ENCODE peak calls at places on chromosomes 11 and 22, in seven cellular contexts. One of them, this sample, is unnamed.
A peak's percentile ranks its signal among the peaks of the same experiment; 100 is the strongest.

GRCh38 chr11:103480421-103480820 is 371.2 kb downstream of the DYNC2H1 start:
- DNase-seq in body of pancreas: no peak
- DNase-seq in astrocyte of the spinal cord: no peak
- DNase-seq in brain microvascular endothelial cell: no peak
- DNase-seq in K562: no peak
- DNase-seq in CD8-positive, alpha-beta T cell: no peak
- DNase-seq in SK-N-SH: peak; percentile 56
- DNase-seq in this sample: no peak

GRCh38 chr11:116386118-116386699 is 386.6 kb downstream of the BUD13 start:
- DNase-seq in body of pancreas: no peak
- DNase-seq in astrocyte of the spinal cord: no peak
- DNase-seq in brain microvascular endothelial cell: no peak
- DNase-seq in K562: no peak
- DNase-seq in CD8-positive, alpha-beta T cell: no peak
- DNase-seq in SK-N-SH: no peak
- DNase-seq in this sample: no peak

GRCh38 chr11:31927982-31928381 is 116.9 kb upstream of the PAX6 start:
- DNase-seq in body of pancreas: no peak
- DNase-seq in astrocyte of the spinal cord: no peak
- DNase-seq in brain microvascular endothelial cell: no peak
- DNase-seq in K562: no peak
- DNase-seq in CD8-positive, alpha-beta T cell: no peak
- DNase-seq in SK-N-SH: no peak
- DNase-seq in this sample: no peak

GRCh38 chr22:30704978-30705377 is 10.3 kb downstream of the OSBP2 start:
- DNase-seq in body of pancreas: no peak
- DNase-seq in astrocyte of the spinal cord: no peak
- DNase-seq in brain microvascular endothelial cell: no peak
- DNase-seq in K562: no peak
- DNase-seq in CD8-positive, alpha-beta T cell: no peak
- DNase-seq in SK-N-SH: no peak
- DNase-seq in this sample: no peak

GRCh38 chr11:62548545-62549335 is 2.1 kb upstream of the AHNAK start:
- DNase-seq in body of pancreas: peak; percentile 76
- DNase-seq in astrocyte of the spinal cord: peak; percentile 34
- DNase-seq in brain microvascular endothelial cell: no peak
- DNase-seq in K562: no peak
- DNase-seq in CD8-positive, alpha-beta T cell: no peak
- DNase-seq in SK-N-SH: no peak
- DNase-seq in this sample: no peak

GRCh38 chr22:27257987-27258386 is 543.6 kb downstream of the MN1 start:
- DNase-seq in body of pancreas: no peak
- DNase-seq in astrocyte of the spinal cord: no peak
- DNase-seq in brain microvascular endothelial cell: no peak
- DNase-seq in K562: no peak
- DNase-seq in CD8-positive, alpha-beta T cell: no peak
- DNase-seq in SK-N-SH: no peak
- DNase-seq in this sample: no peak

GRCh38 chr11:27216268-27217149 is 146.5 kb downstream of the CCDC34 start:
- DNase-seq in body of pancreas: peak; percentile 79
- DNase-seq in astrocyte of the spinal cord: peak; percentile 54
- DNase-seq in brain microvascular endothelial cell: no peak
- DNase-seq in K562: no peak
- DNase-seq in CD8-positive, alpha-beta T cell: no peak
- DNase-seq in SK-N-SH: peak; percentile 59
- DNase-seq in this sample: no peak

GRCh38 chr11:59097113-59097708 is 9.8 kb upstream of the FAM111B start:
- DNase-seq in body of pancreas: peak; percentile 76
- DNase-seq in astrocyte of the spinal cord: peak; percentile 46
- DNase-seq in brain microvascular endothelial cell: peak; percentile 69
- DNase-seq in K562: peak; percentile 19
- DNase-seq in CD8-positive, alpha-beta T cell: peak; percentile 45
- DNase-seq in SK-N-SH: peak; percentile 34
- DNase-seq in this sample: no peak

GRCh38 chr22:37999640-38000272 is 15.4 kb upstream of the SOX10 start:
- DNase-seq in body of pancreas: no peak
- DNase-seq in astrocyte of the spinal cord: peak; percentile 73
- DNase-seq in brain microvascular endothelial cell: peak; percentile 54
- DNase-seq in K562: peak; percentile 23
- DNase-seq in CD8-positive, alpha-beta T cell: no peak
- DNase-seq in SK-N-SH: no peak
- DNase-seq in this sample: no peak

DNA sequence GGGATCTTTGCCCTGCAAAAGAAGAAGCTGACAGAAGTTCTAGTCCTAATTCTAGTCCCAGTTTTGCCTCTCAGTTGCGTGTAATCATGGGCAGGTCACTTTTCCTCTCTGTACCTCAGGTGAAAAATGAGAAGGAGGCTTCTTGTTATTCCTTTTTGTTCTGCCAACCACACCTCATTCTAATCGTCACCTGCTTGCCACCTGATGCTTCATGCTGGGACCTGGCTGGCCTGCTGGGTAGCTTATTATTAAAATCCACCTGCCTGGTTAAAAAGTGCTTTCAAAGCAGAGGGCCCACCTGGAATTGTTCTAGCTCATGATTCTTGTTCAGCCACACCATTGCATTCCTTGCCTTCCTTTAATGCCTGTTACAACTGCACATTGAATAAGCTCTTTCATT is 8.4 kb upstream of the ALG8 start:
- DNase-seq in body of pancreas: no peak
- DNase-seq in astrocyte of the spinal cord: no peak
- DNase-seq in brain microvascular endothelial cell: no peak
- DNase-seq in K562: no peak
- DNase-seq in CD8-positive, alpha-beta T cell: no peak
- DNase-seq in SK-N-SH: no peak
- DNase-seq in this sample: no peak
- H3K4me3 ChIP-seq in body of pancreas: no peak overlapping the region
- H3K4me3 ChIP-seq in astrocyte of the spinal cord: no peak overlapping the region
- H3K4me3 ChIP-seq in brain microvascular endothelial cell: no peak overlapping the region
- H3K4me3 ChIP-seq in K562: no peak overlapping the region
- H3K4me3 ChIP-seq in CD8-positive, alpha-beta T cell: no peak overlapping the region
- H3K4me3 ChIP-seq in SK-N-SH: no peak overlapping the region
- H3K4me3 ChIP-seq in this sample: no peak overlapping the region

DNA sequence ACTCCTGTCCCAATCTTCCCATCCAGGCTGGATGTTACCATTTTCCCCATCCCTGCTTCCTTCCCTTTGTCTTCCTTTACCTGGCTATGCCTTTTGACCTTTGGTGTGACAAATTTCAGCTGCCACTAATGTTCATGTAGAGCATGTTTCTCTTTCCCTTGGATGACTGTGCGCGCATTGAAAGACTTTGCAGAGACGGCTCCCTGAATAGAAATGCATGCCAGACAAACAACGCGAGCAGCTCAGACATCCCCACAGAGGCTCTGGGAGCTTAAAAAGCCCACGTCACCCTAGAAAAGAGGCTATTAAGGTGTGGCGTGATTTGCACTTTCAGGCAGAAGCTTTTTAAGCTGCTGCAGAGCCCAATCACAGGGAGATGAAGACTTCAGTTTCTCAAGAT is 202.0 kb downstream of the NTM start:
- DNase-seq in body of pancreas: no peak
- DNase-seq in astrocyte of the spinal cord: no peak
- DNase-seq in brain microvascular endothelial cell: no peak
- DNase-seq in K562: no peak
- DNase-seq in CD8-positive, alpha-beta T cell: no peak
- DNase-seq in SK-N-SH: no peak
- DNase-seq in this sample: no peak
- TF ChIP-seq CTCF in body of pancreas: no peak
- TF ChIP-seq CTCF in astrocyte of the spinal cord: no peak
- TF ChIP-seq CTCF in brain microvascular endothelial cell: no peak
- TF ChIP-seq CTCF in K562: no peak
- TF ChIP-seq CTCF in CD8-positive, alpha-beta T cell: no peak
- TF ChIP-seq CTCF in SK-N-SH: no peak
- TF ChIP-seq CTCF in this sample: no peak

GRCh38 chr11:95715777-95716241 is 73.8 kb downstream of the FAM76B start:
- DNase-seq in body of pancreas: no peak
- DNase-seq in astrocyte of the spinal cord: peak; percentile 66
- DNase-seq in brain microvascular endothelial cell: peak; percentile 25
- DNase-seq in K562: no peak
- DNase-seq in CD8-positive, alpha-beta T cell: no peak
- DNase-seq in SK-N-SH: no peak
- DNase-seq in this sample: peak; percentile 40
- H3K4me3 ChIP-seq in body of pancreas: no peak overlapping the region
- H3K4me3 ChIP-seq in astrocyte of the spinal cord: no peak overlapping the region
- H3K4me3 ChIP-seq in brain microvascular endothelial cell: no peak overlapping the region
- H3K4me3 ChIP-seq in K562: no peak overlapping the region
- H3K4me3 ChIP-seq in CD8-positive, alpha-beta T cell: no peak overlapping the region
- H3K4me3 ChIP-seq in SK-N-SH: no peak overlapping the region
- H3K4me3 ChIP-seq in this sample: no peak overlapping the region

GRCh38 chr11:65712633-65713076 is 603 bp downstream of the KAT5 start:
- DNase-seq in body of pancreas: no peak
- DNase-seq in astrocyte of the spinal cord: no peak
- DNase-seq in brain microvascular endothelial cell: no peak
- DNase-seq in K562: no peak
- DNase-seq in CD8-positive, alpha-beta T cell: no peak
- DNase-seq in SK-N-SH: no peak
- DNase-seq in this sample: no peak

GRCh38 chr11:65710424-65710823 is 1.6 kb upstream of the KAT5 start:
- DNase-seq in body of pancreas: no peak
- DNase-seq in astrocyte of the spinal cord: no peak
- DNase-seq in brain microvascular endothelial cell: no peak
- DNase-seq in K562: no peak
- DNase-seq in CD8-positive, alpha-beta T cell: no peak
- DNase-seq in SK-N-SH: no peak
- DNase-seq in this sample: no peak

GRCh38 chr11:65711785-65712632 is at the start of gene KAT5:
- DNase-seq in body of pancreas: peak; percentile 99
- DNase-seq in astrocyte of the spinal cord: peak; percentile 99
- DNase-seq in brain microvascular endothelial cell: peak; percentile 97
- DNase-seq in K562: peak; percentile 94
- DNase-seq in CD8-positive, alpha-beta T cell: peak; percentile 97
- DNase-seq in SK-N-SH: peak; percentile 95
- DNase-seq in this sample: peak; percentile 97

GRCh38 chr11:65708451-65708850 is 3.6 kb upstream of the KAT5 start:
- DNase-seq in body of pancreas: no peak
- DNase-seq in astrocyte of the spinal cord: no peak
- DNase-seq in brain microvascular endothelial cell: no peak
- DNase-seq in K562: no peak
- DNase-seq in CD8-positive, alpha-beta T cell: no peak
- DNase-seq in SK-N-SH: no peak
- DNase-seq in this sample: no peak

GRCh38 chr11:65709661-65710060 is 2.4 kb upstream of the KAT5 start:
- DNase-seq in body of pancreas: no peak
- DNase-seq in astrocyte of the spinal cord: no peak
- DNase-seq in brain microvascular endothelial cell: no peak
- DNase-seq in K562: no peak
- DNase-seq in CD8-positive, alpha-beta T cell: no peak
- DNase-seq in SK-N-SH: no peak
- DNase-seq in this sample: no peak
- TF ChIP-seq CTCF in body of pancreas: no peak
- TF ChIP-seq CTCF in astrocyte of the spinal cord: no peak
- TF ChIP-seq CTCF in brain microvascular endothelial cell: no peak
- TF ChIP-seq CTCF in K562: no peak
- TF ChIP-seq CTCF in CD8-positive, alpha-beta T cell: no peak
- TF ChIP-seq CTCF in SK-N-SH: no peak
- TF ChIP-seq CTCF in this sample: no peak

GRCh38 chr11:12411806-12412727 is 34.7 kb downstream of the PARVA start:
- DNase-seq in body of pancreas: peak; percentile 63
- DNase-seq in astrocyte of the spinal cord: peak; percentile 90
- DNase-seq in brain microvascular endothelial cell: peak; percentile 85
- DNase-seq in K562: peak; percentile 75
- DNase-seq in CD8-positive, alpha-beta T cell: peak; percentile 13
- DNase-seq in SK-N-SH: peak; percentile 81
- DNase-seq in this sample: no peak

GRCh38 chr11:12408156-12408770 is 30.9 kb downstream of the PARVA start:
- DNase-seq in body of pancreas: no peak
- DNase-seq in astrocyte of the spinal cord: no peak
- DNase-seq in brain microvascular endothelial cell: no peak
- DNase-seq in K562: no peak
- DNase-seq in CD8-positive, alpha-beta T cell: no peak
- DNase-seq in SK-N-SH: no peak
- DNase-seq in this sample: no peak

GRCh38 chr11:12409621-12410005 is 32.2 kb downstream of the PARVA start:
- DNase-seq in body of pancreas: no peak
- DNase-seq in astrocyte of the spinal cord: no peak
- DNase-seq in brain microvascular endothelial cell: no peak
- DNase-seq in K562: no peak
- DNase-seq in CD8-positive, alpha-beta T cell: no peak
- DNase-seq in SK-N-SH: no peak
- DNase-seq in this sample: no peak

GRCh38 chr11:12411395-12411794 is 34.0 kb downstream of the PARVA start:
- DNase-seq in body of pancreas: no peak
- DNase-seq in astrocyte of the spinal cord: no peak
- DNase-seq in brain microvascular endothelial cell: no peak
- DNase-seq in K562: no peak
- DNase-seq in CD8-positive, alpha-beta T cell: no peak
- DNase-seq in SK-N-SH: no peak
- DNase-seq in this sample: no peak

DNA sequence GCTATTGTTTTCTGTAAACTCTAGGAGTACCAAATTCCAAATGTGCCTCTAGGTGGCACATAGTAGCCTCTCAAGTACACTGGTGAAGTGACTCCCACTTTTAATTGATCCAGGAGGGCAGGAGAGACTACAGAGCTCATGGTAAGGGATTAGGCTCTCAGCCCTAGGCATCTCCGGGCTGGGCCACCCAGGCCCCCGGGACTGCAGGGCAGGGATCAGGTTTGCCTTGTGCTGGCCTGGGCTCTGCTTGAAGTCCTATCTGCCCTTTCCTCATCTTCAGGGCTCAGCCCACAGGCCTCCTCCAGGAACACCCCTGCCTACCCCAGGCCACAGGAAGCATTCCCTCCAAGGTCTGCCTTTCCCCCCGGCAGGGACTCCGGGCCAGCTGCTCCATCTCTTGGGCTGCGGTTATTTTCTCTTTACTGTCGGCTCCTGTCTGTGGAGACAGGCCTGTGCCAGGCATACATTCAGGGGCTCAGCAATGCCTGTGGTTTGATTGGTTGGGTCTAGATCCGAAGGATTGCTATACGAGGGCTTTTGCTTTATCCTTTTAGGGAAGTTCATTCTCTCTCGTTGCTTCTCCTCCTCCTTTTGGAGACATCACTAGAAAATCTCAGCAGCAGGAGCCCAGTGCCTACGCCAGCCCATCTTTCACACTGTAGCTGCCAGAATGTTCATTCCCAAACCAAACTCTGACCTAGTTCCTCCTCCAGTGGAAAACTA is 32.8 kb downstream of the PARVA start:
- DNase-seq in body of pancreas: no peak
- DNase-seq in astrocyte of the spinal cord: peak; percentile 53
- DNase-seq in brain microvascular endothelial cell: no peak
- DNase-seq in K562: no peak
- DNase-seq in CD8-positive, alpha-beta T cell: no peak
- DNase-seq in SK-N-SH: peak; percentile 30
- DNase-seq in this sample: no peak
- H3K4me3 ChIP-seq in body of pancreas: no peak overlapping the region
- H3K4me3 ChIP-seq in astrocyte of the spinal cord: no peak overlapping the region
- H3K4me3 ChIP-seq in brain microvascular endothelial cell: no peak overlapping the region
- H3K4me3 ChIP-seq in K562: no peak overlapping the region
- H3K4me3 ChIP-seq in CD8-positive, alpha-beta T cell: no peak overlapping the region
- H3K4me3 ChIP-seq in SK-N-SH: no peak overlapping the region
- H3K4me3 ChIP-seq in this sample: no peak overlapping the region